ENCODE peak calls at places on chromosomes 2 and 18, in seven cellular contexts. V, L, Y, K, D, C and F are unnamed samples.

GRCh38 chr2:220682616-220683015 is 889.5 kb downstream of the EPHA4 start:
- DNase-seq in V (no peak), L (no peak), Y (no peak), K (no peak), D (no peak), C (no peak), F (no peak)

GRCh38 chr2:165505514-165505913 is 36.0 kb downstream of the CSRNP3 start:
- DNase-seq in V (no peak), L (no peak), Y (no peak), K (no peak), D (no peak), C (no peak), F (no peak)

GRCh38 chr2:16763493-16763899 is 97.9 kb upstream of the CYRIA start:
- DNase-seq in V (no peak), L (no peak), Y (no peak), K (no peak), D (no peak), C (no peak), F (no peak)

GRCh38 chr2:165015052-165015642 is 59.8 kb upstream of the SLC38A11 start:
- DNase-seq in V (peak; percentile 73), L (peak; percentile 50), Y (peak; percentile 61), K (peak; percentile 72), D (peak; percentile 54), C (peak; percentile 38), F (peak; percentile 85)

GRCh38 chr18:76678248-76678647 is 144.1 kb upstream of the ZNF236 start:
- DNase-seq in V (no peak), L (no peak), Y (peak; percentile 53), K (no peak), D (no peak), C (no peak), F (no peak)

GRCh38 chr2:95669441-95669994 is 77.7 kb downstream of the TRIM43 start:
- DNase-seq in V (no peak), L (no peak), Y (no peak), K (no peak), D (no peak), C (no peak), F (no peak)

GRCh38 chr18:38884050-38884449 is 1318.5 kb upstream of the CELF4 start:
- DNase-seq in V (no peak), L (no peak), Y (no peak), K (no peak), D (no peak), C (no peak), F (no peak)

GRCh38 chr2:425947-426346 is 138.1 kb upstream of the ALKAL2 start:
- DNase-seq in V (no peak), L (no peak), Y (no peak), K (no peak), D (no peak), C (no peak), F (no peak)

GRCh38 chr2:237674731-237675276 is 47.4 kb downstream of the LRRFIP1 start:
- DNase-seq in V (no peak), L (peak; percentile 67), Y (peak; percentile 87), K (peak; percentile 75), D (peak; percentile 71), C (peak; percentile 73), F (peak; percentile 27)